ENCODE peak calls at places on chromosomes 5 and 9, in nine cellular contexts. Y, G, D, J, R, B, U, A and P are unnamed samples.

GRCh38 chr5:137234973-137235943 is 263.9 kb downstream of the SPOCK1 start:
- DNase-seq in J (no peak), D (no peak), G (no peak), A (no peak), Y (no peak), R (no peak), B (no peak), U (no peak), P (no peak)

GRCh38 chr5:168480601-168481000 is 5.7 kb upstream of the RARS1 start:
- DNase-seq in A (no peak), D (no peak), Y (no peak), B (no peak), U (no peak), G (no peak), R (no peak), J (no peak), P (no peak)

GRCh38 chr5:179275381-179275878 is 69.8 kb downstream of the ADAMTS2 start:
- DNase-seq in B (no peak), D (no peak), R (no peak), U (no peak), A (no peak), Y (no peak), J (no peak), G (no peak), P (no peak)

GRCh38 chr5:126468091-126468490 is 44.9 kb downstream of the GRAMD2B start:
- DNase-seq in J (no peak), Y (no peak), U (no peak), G (no peak), R (no peak), A (no peak), D (no peak), B (no peak), P (no peak)

GRCh38 chr5:181056431-181056830 is 16.4 kb downstream of the BTNL9 start:
- DNase-seq in J (no peak), R (no peak), U (no peak), A (no peak), Y (no peak), B (no peak), G (no peak), D (no peak), P (no peak)

GRCh38 chr5:180589771-180590542 is 1.3 kb downstream of the SCGB3A1 start:
- DNase-seq in Y (no peak), A (no peak), D (peak), U (no peak), R (no peak), G (no peak), B (no peak), J (no peak), P (no peak)

GRCh38 chr5:168796840-168797548 is 217.8 kb upstream of the PANK3 start:
- DNase-seq in A (no peak), Y (no peak), B (no peak), G (no peak), U (no peak), R (no peak), J (no peak), D (no peak), P (no peak)

GRCh38 chr9:108443741-108444140 is 412.0 kb downstream of the ACTL7B start:
- DNase-seq in A (no peak), G (no peak), Y (no peak), R (no peak), B (no peak), D (no peak), J (no peak), U (no peak), P (no peak)

GRCh38 chr5:113771483-113771882 is 258.0 kb downstream of the YTHDC2 start:
- DNase-seq in G (no peak), U (no peak), J (no peak), Y (no peak), R (no peak), A (no peak), D (no peak), B (no peak), P (no peak)